ENCODE peak calls at places on chromosomes 3 and 15, in five cellular contexts. N is HCT116, W is H1, K is lower leg skin, T is transverse colon. B is an unnamed sample.
A peak's percentile ranks its signal among the peaks of the same experiment; 100 is the strongest.

GRCh38 chr3:13282986-13283876 is 136.9 kb downstream of the NUP210 start:
- DNase-seq in W (no peak), T (no peak), K (no peak), N (peak; percentile 18), B (no peak)

GRCh38 chr3:124557433-124558232 is 172.6 kb upstream of the UMPS start:
- DNase-seq in N (no peak), T (peak; percentile 21), W (no peak), K (no peak), B (peak; percentile 26)

GRCh38 chr15:63035253-63035652 is 7.3 kb upstream of the TPM1 start:
- DNase-seq in W (no peak), N (no peak), T (no peak), K (peak; percentile 40), B (no peak)

GRCh38 chr3:184666422-184666821 is 45.4 kb downstream of the MAGEF1 start:
- DNase-seq in W (no peak), N (no peak), T (no peak), K (no peak), B (no peak)

GRCh38 chr3:100042144-100042543 is 72.2 kb downstream of the FILIP1L start:
- DNase-seq in T (no peak), K (no peak), W (no peak), N (no peak), B (no peak)

GRCh38 chr15:70048578-70048977 is 49.1 kb downstream of the TLE3 start:
- DNase-seq in K (no peak), N (no peak), W (no peak), T (no peak), B (no peak)

GRCh38 chr3:4709336-4709735 is 216.2 kb downstream of the ITPR1 start:
- DNase-seq in W (no peak), K (no peak), N (no peak), T (no peak), B (no peak)

GRCh38 chr15:70526221-70526973 is 237.0 kb downstream of the UACA start:
- DNase-seq in K (peak; percentile 87), T (peak; percentile 33), N (peak; percentile 45), W (no peak), B (peak; percentile 15)

GRCh38 chr3:81758275-81758674 is 3.2 kb downstream of the GBE1 start:
- DNase-seq in W (no peak), K (no peak), T (no peak), N (no peak), B (no peak)

GRCh38 chr3:42014443-42014945 is 52.6 kb upstream of the ULK4 start:
- DNase-seq in K (no peak), N (no peak), W (no peak), T (peak; percentile 26), B (no peak)

GRCh38 chr15:52558196-52558595 is 10.6 kb downstream of the ARPP19 start:
- DNase-seq in K (no peak), T (no peak), W (no peak), N (no peak), B (no peak)

GRCh38 chr3:115931581-115931980 is 308.3 kb downstream of the GAP43 start:
- DNase-seq in K (no peak), W (no peak), T (no peak), N (no peak), B (no peak)

GRCh38 chr3:87997298-87997697 is 61.5 kb downstream of the CGGBP1 start:
- DNase-seq in K (no peak), N (no peak), W (no peak), T (peak; percentile 26), B (no peak)

GRCh38 chr3:195207056-195207455 is 63.9 kb downstream of the XXYLT1 start:
- DNase-seq in T (no peak), W (no peak), N (no peak), K (peak; percentile 74), B (no peak)

GRCh38 chr3:30471076-30471475 is 135.3 kb upstream of the TGFBR2 start:
- DNase-seq in N (no peak), T (no peak), W (no peak), K (no peak), B (no peak)

GRCh38 chr3:55461896-55462295 is 25.2 kb downstream of the WNT5A start:
- DNase-seq in W (no peak), T (no peak), N (no peak), K (no peak), B (no peak)

GRCh38 chr3:64138046-64138445 is 87.2 kb downstream of the PRICKLE2 start:
- DNase-seq in T (no peak), K (no peak), N (no peak), W (no peak), B (no peak)

GRCh38 chr3:9384141-9384828 is 13.1 kb upstream of the SETD5 start:
- DNase-seq in W (no peak), T (no peak), N (no peak), K (no peak), B (no peak)

GRCh38 chr3:29922990-29923746 is 642.3 kb downstream of the RBMS3 start:
- DNase-seq in W (peak; percentile 1), N (peak; percentile 68), K (no peak), T (peak; percentile 7), B (peak; percentile 27)

GRCh38 chr15:95024388-95024787 is 793.0 kb downstream of the MCTP2 start:
- DNase-seq in W (no peak), T (no peak), K (no peak), N (peak; percentile 24), B (no peak)

GRCh38 chr3:44104668-44105321 is 136.9 kb upstream of the TOPAZ1 start:
- DNase-seq in K (no peak), T (no peak), N (peak; percentile 78), W (no peak), B (peak; percentile 84)

GRCh38 chr3:101676765-101677435 is at the start of gene ZBTB11:
- DNase-seq in N (peak; percentile 100), T (peak; percentile 100), K (peak; percentile 100), W (peak; percentile 99), B (peak; percentile 72)

GRCh38 chr3:58176827-58177489 is 33.8 kb downstream of the DNASE1L3 start:
- DNase-seq in T (no peak), N (no peak), W (no peak), K (no peak), B (no peak)

GRCh38 chr3:111541911-111542483 is at the start of gene CD96:
- DNase-seq in K (no peak), W (no peak), N (no peak), T (peak; percentile 26), B (no peak)

GRCh38 chr3:58490860-58491501 is 915 bp upstream of the KCTD6 start:
- DNase-seq in T (no peak), W (no peak), K (peak; percentile 87), N (no peak), B (no peak)

GRCh38 chr3:184448321-184449160 is 68.7 kb downstream of the CHRD start:
- DNase-seq in T (no peak), N (peak; percentile 75), W (no peak), K (no peak), B (peak; percentile 68)

GRCh38 chr3:14900881-14901873 is 46.2 kb upstream of the NR2C2 start:
- DNase-seq in T (no peak), N (no peak), K (no peak), W (no peak), B (no peak)

GRCh38 chr3:114272271-114272670 is 21.6 kb upstream of the TIGIT start:
- DNase-seq in W (no peak), N (no peak), T (no peak), K (no peak), B (no peak)

GRCh38 chr15:72271895-72272212 is 500 bp downstream of the PARP6 start:
- DNase-seq in K (no peak), N (no peak), W (no peak), T (no peak), B (no peak)

GRCh38 chr15:72269739-72270138 is 2.6 kb downstream of the PARP6 start:
- DNase-seq in W (no peak), K (no peak), N (no peak), T (no peak), B (no peak)

GRCh38 chr15:72272997-72273352 is 621 bp upstream of the PARP6 start:
- DNase-seq in K (no peak), T (no peak), N (no peak), W (no peak), B (no peak)

GRCh38 chr15:72271221-72271620 is 1.1 kb downstream of the PARP6 start:
- DNase-seq in N (no peak), W (no peak), K (no peak), T (no peak), B (no peak)

DNA sequence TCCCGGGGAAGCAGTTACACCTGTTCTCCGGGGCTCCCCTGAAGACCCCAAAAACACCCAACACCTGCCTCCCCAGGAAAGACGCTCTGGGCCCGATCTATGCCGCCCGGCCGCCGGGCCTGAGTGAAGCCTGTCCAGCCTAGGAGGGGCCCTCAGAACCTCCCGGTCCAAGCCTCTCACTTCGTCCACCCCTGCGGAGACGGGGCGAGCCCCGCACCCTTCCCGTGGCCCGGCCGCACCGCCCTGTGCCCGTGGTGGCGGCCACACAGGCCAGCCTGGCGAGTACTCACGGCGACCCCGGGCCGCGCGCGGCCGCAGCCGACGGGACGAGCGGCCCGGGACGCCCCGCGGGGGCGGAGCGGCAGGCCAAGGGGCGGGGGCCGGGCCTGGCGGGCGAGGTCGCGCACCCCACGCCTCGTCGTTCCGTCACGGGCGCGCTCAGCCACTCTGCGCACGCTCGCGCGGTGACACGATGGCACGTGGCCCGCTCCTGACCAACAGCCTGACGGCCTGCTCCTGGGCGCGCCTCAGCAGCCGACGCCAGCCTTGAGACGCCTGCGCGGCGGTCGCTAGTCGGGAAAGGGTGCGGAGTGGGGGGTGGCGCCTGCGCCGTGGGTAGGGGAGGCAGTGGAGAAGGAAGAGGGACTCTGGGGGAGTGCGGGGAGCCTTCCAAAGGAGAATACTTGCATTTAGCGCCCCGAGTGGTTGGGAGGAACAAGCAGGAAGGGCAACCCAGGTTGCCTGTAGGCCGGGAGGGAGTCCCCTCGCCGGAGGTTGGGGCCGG is at the start of gene PARP6:
- DNase-seq in W (peak; percentile 88), T (peak; percentile 98), N (peak; percentile 97), K (peak; percentile 100), B (peak; percentile 96)
- TF ChIP-seq POLR2A in W (peak; percentile 36), T (peak; percentile 51), N (peak; percentile 57), K (no peak), B (peak; percentile 80)

DNA sequence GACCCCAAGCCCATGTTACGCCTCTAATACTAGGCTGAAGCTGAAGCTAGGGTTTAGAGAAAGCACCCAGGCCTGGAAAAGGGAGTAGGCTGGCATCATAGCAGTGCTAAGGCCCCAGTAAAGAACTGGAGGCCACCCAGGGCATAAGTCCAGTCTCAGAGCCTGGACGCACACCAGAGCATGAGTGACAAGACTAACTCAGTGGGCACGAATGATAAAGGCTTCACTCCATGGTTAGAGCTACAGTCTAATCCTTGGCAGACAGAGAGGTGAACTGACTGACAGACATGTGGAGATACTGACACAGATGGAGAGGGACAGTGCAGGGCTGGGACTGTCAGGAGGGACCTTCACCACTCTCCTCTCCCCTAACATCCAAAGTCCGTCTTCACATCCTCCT is 139.8 kb downstream of the KCNMB2 start:
- DNase-seq in T (no peak), W (no peak), K (no peak), N (no peak), B (no peak)
- TF ChIP-seq POLR2A in T (no peak), W (no peak), K (no peak), N (no peak), B (no peak)

DNA sequence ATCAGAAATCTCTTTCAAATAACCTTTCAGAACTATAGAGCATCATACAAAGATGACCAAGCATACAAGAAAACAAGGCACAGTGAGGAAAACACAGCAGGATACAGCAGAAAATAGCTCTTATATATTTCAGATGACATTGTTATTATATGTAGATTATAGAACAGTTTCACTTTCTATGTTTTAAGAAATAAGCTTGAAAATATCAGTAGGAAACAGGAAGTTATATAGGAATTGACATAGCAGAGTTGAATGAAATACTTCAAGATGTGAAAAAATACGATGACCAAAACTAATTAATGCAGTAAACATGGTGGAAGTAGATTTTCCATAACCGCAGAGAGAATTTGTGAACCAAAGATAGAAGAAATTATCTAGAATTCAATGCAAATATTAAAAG is 75.2 kb downstream of the LYSMD4 start:
- DNase-seq in W (no peak), T (no peak), N (no peak), K (no peak), B (no peak)
- TF ChIP-seq POLR2A in W (no peak), T (no peak), N (no peak), K (no peak), B (no peak)

GRCh38 chr3:187077537-187077936 is 61.8 kb downstream of the RPL39L start:
- DNase-seq in T (no peak), K (no peak), W (no peak), N (no peak), B (no peak)
- TF ChIP-seq POLR2A in T (no peak), K (no peak), W (no peak), N (no peak), B (no peak)